ENCODE peak calls at places on chromosomes 1 and 21, in seven cellular contexts. V is left ventricle myocardium inferior, X is GM23248, T is tibial artery, U is mucosa of descending colon, J is fibroblast of lung, M is BE2C. G is an unnamed sample. For H3K9me3, the result is how much of the 10 kb centered on the place peaks cover.

GRCh38 chr1:228437424-228437823 is 20.8 kb upstream of the TRIM17 start:
- DNase-seq in V (no peak), X (no peak), T (no peak), U (no peak), J (no peak), M (no peak), G (no peak)

GRCh38 chr1:61255324-61255703 is 173.0 kb downstream of the NFIA start:
- DNase-seq in V (no peak), X (no peak), T (no peak), U (no peak), J (no peak), M (no peak), G (no peak)

GRCh38 chr21:29654855-29655254 is 284.9 kb downstream of the GRIK1 start:
- DNase-seq in V (no peak), X (no peak), T (no peak), U (no peak), J (no peak), M (no peak), G (no peak)

GRCh38 chr1:61011514-61012263 is 70.7 kb upstream of the NFIA start:
- DNase-seq in V (no peak), X (no peak), T (no peak), U (no peak), J (no peak), M (no peak), G (no peak)

GRCh38 chr1:29599826-29600225 is 363.5 kb downstream of the PTPRU start:
- DNase-seq in V (no peak), X (no peak), T (no peak), U (no peak), J (no peak), M (no peak), G (no peak)

GRCh38 chr1:218679391-218679790 is 334.3 kb downstream of the TGFB2 start:
- DNase-seq in V (no peak), X (peak), T (no peak), U (no peak), J (peak), M (no peak), G (no peak)

GRCh38 chr21:37562920-37563640 is 196.5 kb downstream of the DYRK1A start:
- DNase-seq in V (no peak), X (no peak), T (no peak), U (peak), J (no peak), M (peak), G (peak)

GRCh38 chr1:38817958-38818705 is 41.4 kb downstream of the RRAGC start:
- DNase-seq in V (no peak), X (peak), T (no peak), U (no peak), J (no peak), M (peak), G (peak)

GRCh38 chr21:44765231-44766013 is 36.2 kb downstream of the UBE2G2 start:
- DNase-seq in V (no peak), X (peak), T (no peak), U (no peak), J (no peak), M (peak), G (no peak)

GRCh38 chr1:240501115-240501514 is 110.8 kb downstream of the GREM2 start:
- DNase-seq in V (no peak), X (peak), T (no peak), U (no peak), J (peak), M (no peak), G (no peak)

GRCh38 chr1:165542015-165542631 is 1.7 kb upstream of the LRRC52 start:
- DNase-seq in V (no peak), X (no peak), T (no peak), U (no peak), J (no peak), M (no peak), G (no peak)

GRCh38 chr1:51897699-51898031 is 19.1 kb upstream of the NRDC start:
- DNase-seq in V (no peak), X (peak), T (no peak), U (no peak), J (peak), M (no peak), G (no peak)

GRCh38 chr1:48761411-48761810 is 15.3 kb downstream of the BEND5 start:
- DNase-seq in V (no peak), X (peak), T (no peak), U (no peak), J (peak), M (no peak), G (no peak)

GRCh38 chr21:44793269-44794030 is 8.2 kb downstream of the UBE2G2 start:
- DNase-seq in V (peak), X (peak), T (no peak), U (peak), J (peak), M (peak), G (peak)

GRCh38 chr1:47592296-47592975 is 154.6 kb downstream of the FOXD2 start:
- DNase-seq in V (no peak), X (no peak), T (no peak), U (no peak), J (no peak), M (no peak), G (no peak)

GRCh38 chr1:64523938-64524337 is 54.0 kb downstream of the CACHD1 start:
- DNase-seq in V (no peak), X (no peak), T (no peak), U (no peak), J (no peak), M (no peak), G (no peak)

GRCh38 chr21:35686156-35686555 is 374.2 kb downstream of the SETD4 start:
- DNase-seq in V (no peak), X (no peak), T (no peak), U (no peak), J (no peak), M (no peak), G (peak)

GRCh38 chr1:174678657-174679056 is 230.9 kb downstream of the GPR52 start:
- DNase-seq in V (no peak), X (no peak), T (no peak), U (no peak), J (no peak), M (no peak), G (no peak)

GRCh38 chr1:944341-945325 is 14.4 kb downstream of the NOC2L start:
- DNase-seq in V (peak), X (peak), T (no peak), U (no peak), J (peak), M (peak), G (peak)

GRCh38 chr1:66676616-66677298 is 75.5 kb upstream of the DYNLT5 start:
- DNase-seq in V (no peak), X (peak), T (no peak), U (no peak), J (peak), M (no peak), G (no peak)

GRCh38 chr1:8025061-8025670 is 943 bp downstream of the ERRFI1 start:
- DNase-seq in V (no peak), X (peak), T (no peak), U (no peak), J (peak), M (no peak), G (no peak)

GRCh38 chr21:31354604-31355443 is 10.8 kb upstream of the TIAM1 start:
- DNase-seq in V (no peak), X (peak), T (no peak), U (no peak), J (peak), M (no peak), G (no peak)

GRCh38 chr1:9615316-9616063 is 26.8 kb downstream of the TMEM201 start:
- DNase-seq in V (no peak), X (peak), T (no peak), U (no peak), J (peak), M (peak), G (peak)

GRCh38 chr1:227942716-227943261 is 4.9 kb downstream of the WNT9A start:
- DNase-seq in V (no peak), X (no peak), T (peak), U (peak), J (no peak), M (no peak), G (peak)

DNA sequence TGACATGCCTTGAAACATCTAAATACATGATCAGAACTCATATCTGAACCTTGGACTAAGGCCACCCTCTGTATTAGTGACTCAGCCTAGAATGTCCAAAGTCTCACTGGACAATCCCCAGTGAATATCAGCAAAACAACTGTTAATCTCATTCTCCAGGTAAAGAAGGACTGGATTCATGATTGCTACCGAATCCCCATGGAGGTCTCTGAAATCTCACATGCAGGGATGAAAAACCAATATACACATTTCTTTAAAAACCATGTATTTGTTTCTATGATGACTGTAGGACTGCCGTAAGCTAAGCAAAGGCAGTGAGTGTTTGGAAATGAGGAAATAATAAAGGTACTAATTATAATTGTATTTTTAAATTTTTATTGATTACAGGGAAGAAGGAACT is at the start of gene OR2L3:
- DNase-seq in V (no peak), X (no peak), T (no peak), U (no peak), J (no peak), M (no peak), G (no peak)
- H3K9me3 ChIP-seq in V (under half), X (under half), T (under half), U (under half), J (under half), M (under half), G (under half)

GRCh38 chr1:2957329-2957728 is 63.9 kb upstream of the ACTRT2 start:
- DNase-seq in V (no peak), X (no peak), T (no peak), U (no peak), J (no peak), M (no peak), G (no peak)
- H3K9me3 ChIP-seq in V (half or more), X (under half), T (under half), U (under half), J (under half), M (under half), G (under half)

DNA sequence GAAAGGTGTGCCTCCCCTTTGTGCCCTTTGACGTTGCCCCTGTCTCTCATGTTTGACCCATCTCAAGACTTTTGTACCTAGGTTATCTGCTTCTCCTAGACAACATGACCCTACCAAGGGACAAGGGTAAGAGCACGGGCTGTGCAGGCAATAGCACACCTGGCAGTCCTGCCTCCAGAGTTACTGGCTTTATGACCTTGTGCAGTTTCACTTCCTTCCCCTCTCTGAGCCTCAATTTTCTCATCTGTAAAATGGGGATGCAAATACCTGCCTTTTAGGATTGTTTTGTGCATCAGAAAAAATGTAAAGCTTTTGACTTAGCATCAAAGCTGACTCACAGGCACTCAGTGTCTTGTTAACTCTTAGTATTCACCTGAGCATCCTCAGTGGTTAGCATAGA is 36.4 kb downstream of the ELK4 start:
- DNase-seq in V (no peak), X (no peak), T (peak), U (no peak), J (no peak), M (no peak), G (no peak)
- H3K9me3 ChIP-seq in V (under half), X (under half), T (under half), U (under half), J (under half), M (under half), G (under half)

DNA sequence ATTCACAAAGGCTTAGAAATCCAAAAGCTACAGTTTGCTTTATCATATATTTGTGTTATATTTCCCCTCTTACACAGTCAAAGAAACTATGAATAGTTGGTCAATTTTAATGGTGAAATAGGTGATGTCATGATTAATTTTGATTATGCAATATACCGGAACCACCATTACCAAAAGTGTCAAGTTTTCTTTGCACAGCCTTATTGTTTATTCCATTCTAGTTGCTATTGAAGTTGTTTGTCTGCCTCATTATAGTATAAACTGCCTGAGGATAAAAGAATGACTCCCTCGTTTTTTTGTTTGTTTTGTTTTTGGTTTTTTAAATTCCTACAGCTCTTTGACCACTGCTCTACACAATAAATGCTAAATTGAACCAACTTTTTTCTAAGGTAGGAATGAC is 690.6 kb upstream of the ZP4 start:
- DNase-seq in V (no peak), X (peak), T (no peak), U (no peak), J (no peak), M (no peak), G (no peak)
- H3K9me3 ChIP-seq in V (under half), X (under half), T (under half), U (under half), J (under half), M (under half), G (under half)

GRCh38 chr1:214767221-214767620 is 164.2 kb downstream of the CENPF start:
- DNase-seq in V (no peak), X (no peak), T (no peak), U (no peak), J (no peak), M (no peak), G (no peak)

GRCh38 chr1:214761030-214761429 is 158.0 kb downstream of the CENPF start:
- DNase-seq in V (no peak), X (peak), T (no peak), U (no peak), J (no peak), M (no peak), G (no peak)

GRCh38 chr1:214764502-214764901 is 161.5 kb downstream of the CENPF start:
- DNase-seq in V (no peak), X (no peak), T (peak), U (no peak), J (no peak), M (no peak), G (no peak)

DNA sequence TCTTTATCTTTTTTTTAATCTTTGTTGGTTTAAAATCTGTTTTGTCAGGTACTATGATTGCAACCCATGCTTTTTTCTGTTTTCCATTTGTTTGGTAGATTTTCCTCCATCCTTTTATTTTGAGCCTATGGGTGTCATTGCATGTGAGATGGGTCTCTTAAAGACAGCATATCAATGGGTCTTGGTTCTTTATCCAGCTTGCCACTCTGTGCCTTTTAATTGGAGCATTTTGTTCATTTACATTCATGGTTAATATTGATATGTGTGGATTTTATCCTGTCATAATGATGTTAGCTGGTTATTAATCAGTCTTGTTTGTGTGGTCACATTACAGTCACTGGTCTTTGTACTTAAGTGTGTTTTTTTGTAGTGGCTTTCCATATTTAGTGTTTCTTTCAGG is 159.9 kb downstream of the CENPF start:
- DNase-seq in V (no peak), X (no peak), T (no peak), U (no peak), J (no peak), M (no peak), G (no peak)
- H3K9me3 ChIP-seq in V (half or more), X (under half), T (under half), U (under half), J (under half), M (under half), G (under half)